ENCODE peak calls at places on chromosomes 1 and 21, in four cellular contexts. T is stimulated activated CD8-positive, alpha-beta memory T cell treated with anti-CD3 and anti-CD28 coated beads, Interleukin-4, amount 100 ng/mL, for 1 hour; D is foreskin melanocyte; G is BJ. A is an unnamed sample.

GRCh38 chr1:155091071-155092051 is 12.7 kb downstream of the EFNA3 start:
- DNase-seq in T (peak; percentile 65), D (no peak), G (no peak), A (no peak)

GRCh38 chr1:96510911-96511310 is 210.7 kb upstream of the PTBP2 start:
- DNase-seq in T (no peak), D (no peak), G (no peak), A (no peak)

GRCh38 chr1:240409615-240410014 is 202.3 kb downstream of the GREM2 start:
- DNase-seq in T (no peak), D (no peak), G (no peak), A (no peak)

GRCh38 chr1:154857022-154857421 is 13.1 kb downstream of the KCNN3 start:
- DNase-seq in T (no peak), D (no peak), G (no peak), A (no peak)

GRCh38 chr1:85278853-85279314 is 2.5 kb upstream of the BCL10 start:
- DNase-seq in T (no peak), D (peak; percentile 76), G (peak; percentile 88), A (no peak)

GRCh38 chr21:45699966-45700365 is 56.4 kb downstream of the PCBP3 start:
- DNase-seq in T (no peak), D (no peak), G (no peak), A (no peak)

GRCh38 chr1:160626560-160627342 is 20.1 kb downstream of the SLAMF1 start:
- DNase-seq in T (no peak), D (peak; percentile 70), G (no peak), A (no peak)

GRCh38 chr1:86708923-86709322 is 4.5 kb downstream of the SH3GLB1 start:
- DNase-seq in T (no peak), D (no peak), G (no peak), A (no peak)

GRCh38 chr1:174626031-174627020 is 178.6 kb downstream of the GPR52 start:
- DNase-seq in T (no peak), D (peak; percentile 3), G (peak; percentile 11), A (no peak)

GRCh38 chr21:44052071-44052829 is 40.1 kb downstream of the TRAPPC10 start:
- DNase-seq in T (no peak), D (no peak), G (no peak), A (peak; percentile 14)

GRCh38 chr21:46092026-46092764 is 5.7 kb upstream of the COL6A2 start:
- DNase-seq in T (no peak), D (no peak), G (peak; percentile 94), A (peak; percentile 71)

GRCh38 chr1:115632251-115633026 is 9.3 kb upstream of the VANGL1 start:
- DNase-seq in T (no peak), D (no peak), G (no peak), A (no peak)

GRCh38 chr1:87968259-87968955 is 639.7 kb downstream of the LMO4 start:
- DNase-seq in T (no peak), D (no peak), G (peak; percentile 32), A (no peak)

GRCh38 chr1:3349161-3349967 is 105.1 kb upstream of the ARHGEF16 start:
- DNase-seq in T (no peak), D (no peak), G (no peak), A (no peak)